ENCODE peak calls at places on chromosomes 13 and 19, in seven cellular contexts. C, P, D, F, B, E and X are unnamed samples. For H3K4me1 and H3K27me3, the result is how much of the 10 kb centered on the place peaks cover.

GRCh38 chr19:6800991-6801396 is 28.5 kb downstream of the VAV1 start:
- DNase-seq in C (no peak), P (peak), D (peak), F (no peak), B (no peak), E (no peak), X (no peak)

GRCh38 chr13:26950968-26951367 is 190.4 kb upstream of the GPR12 start:
- DNase-seq in C (no peak), P (no peak), D (no peak), F (no peak), B (no peak), E (no peak), X (no peak)

GRCh38 chr19:28544451-28545261 is 668.3 kb downstream of the UQCRFS1 start:
- DNase-seq in C (no peak), P (no peak), D (no peak), F (no peak), B (no peak), E (no peak), X (no peak)

GRCh38 chr19:58434217-58434616 is 5.7 kb downstream of the ZNF132 start:
- DNase-seq in C (no peak), P (no peak), D (no peak), F (no peak), B (no peak), E (peak), X (no peak)

GRCh38 chr13:108402850-108403249 is 133.3 kb downstream of the TNFSF13B start:
- DNase-seq in C (no peak), P (no peak), D (no peak), F (no peak), B (peak), E (peak), X (no peak)

GRCh38 chr13:43942301-43942700 is 62.6 kb downstream of the LACC1 start:
- DNase-seq in C (no peak), P (no peak), D (no peak), F (no peak), B (no peak), E (no peak), X (no peak)

GRCh38 chr19:5356918-5357317 is 16.3 kb upstream of the PTPRS start:
- DNase-seq in C (no peak), P (no peak), D (no peak), F (no peak), B (no peak), E (no peak), X (no peak)

GRCh38 chr13:37531054-37531453 is 67.5 kb downstream of the POSTN start:
- DNase-seq in C (no peak), P (no peak), D (no peak), F (no peak), B (no peak), E (no peak), X (no peak)

GRCh38 chr19:16698914-16699313 is 20.7 kb upstream of the NWD1 start:
- DNase-seq in C (no peak), P (no peak), D (no peak), F (no peak), B (no peak), E (no peak), X (no peak)

GRCh38 chr19:54162241-54162805 is 2.8 kb upstream of the LENG1 start:
- DNase-seq in C (peak), P (peak), D (peak), F (no peak), B (peak), E (peak), X (peak)

GRCh38 chr19:10107817-10108367 is 1.7 kb downstream of the PPAN start:
- DNase-seq in C (no peak), P (no peak), D (no peak), F (no peak), B (no peak), E (no peak), X (no peak)
- H3K4me1 ChIP-seq in C (under half), P (under half), D (under half), F (under half), B (under half), E (under half), X (under half)

GRCh38 chr13:46551410-46552301 is 1.3 kb upstream of the LRCH1 start:
- DNase-seq in C (peak), P (peak), D (peak), F (peak), B (peak), E (peak), X (peak)
- H3K4me2 ChIP-seq in C (peak), P (peak), D (peak), F (no peak), B (peak), E (peak), X (peak)

GRCh38 chr19:41457241-41457640 is 14.3 kb downstream of the ERICH4 start:
- DNase-seq in C (no peak), P (peak), D (no peak), F (no peak), B (no peak), E (no peak), X (no peak)
- H3K27me3 ChIP-seq in C (under half), P (under half), D (under half), F (under half), B (under half), E (under half), X (under half)

DNA sequence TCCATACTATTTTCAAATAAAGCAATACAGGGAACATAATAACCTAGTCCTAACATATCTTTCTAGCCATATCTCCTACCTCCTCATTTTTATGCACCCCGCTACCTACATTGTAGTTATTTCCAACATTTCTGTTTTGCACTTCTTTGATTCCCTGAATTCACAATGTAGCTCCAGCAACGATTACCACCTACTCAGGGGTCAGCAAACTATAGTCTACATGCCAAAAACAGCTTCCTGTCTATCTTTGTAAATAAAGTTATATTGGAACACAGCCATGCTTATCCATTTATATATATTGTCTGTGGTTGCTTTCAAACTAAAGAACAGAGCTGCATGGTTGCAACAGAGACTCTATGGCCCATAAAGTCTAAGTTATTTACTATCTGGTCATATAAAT is 16.7 kb downstream of the MYCBP2 start:
- DNase-seq in C (no peak), P (peak), D (no peak), F (no peak), B (no peak), E (no peak), X (no peak)
- H3K4me1 ChIP-seq in C (under half), P (under half), D (under half), F (under half), B (under half), E (half or more), X (under half)

GRCh38 chr19:18109731-18110671 is 12.4 kb downstream of the MAST3 start:
- DNase-seq in C (peak), P (no peak), D (peak), F (no peak), B (peak), E (peak), X (peak)

GRCh38 chr19:18109363-18109730 is 11.8 kb downstream of the MAST3 start:
- DNase-seq in C (peak), P (no peak), D (no peak), F (no peak), B (no peak), E (no peak), X (no peak)

GRCh38 chr19:18107235-18108083 is 9.9 kb downstream of the MAST3 start:
- DNase-seq in C (no peak), P (no peak), D (no peak), F (no peak), B (no peak), E (no peak), X (no peak)

GRCh38 chr19:18110833-18111232 is 13.3 kb downstream of the MAST3 start:
- DNase-seq in C (no peak), P (no peak), D (no peak), F (no peak), B (no peak), E (no peak), X (no peak)

DNA sequence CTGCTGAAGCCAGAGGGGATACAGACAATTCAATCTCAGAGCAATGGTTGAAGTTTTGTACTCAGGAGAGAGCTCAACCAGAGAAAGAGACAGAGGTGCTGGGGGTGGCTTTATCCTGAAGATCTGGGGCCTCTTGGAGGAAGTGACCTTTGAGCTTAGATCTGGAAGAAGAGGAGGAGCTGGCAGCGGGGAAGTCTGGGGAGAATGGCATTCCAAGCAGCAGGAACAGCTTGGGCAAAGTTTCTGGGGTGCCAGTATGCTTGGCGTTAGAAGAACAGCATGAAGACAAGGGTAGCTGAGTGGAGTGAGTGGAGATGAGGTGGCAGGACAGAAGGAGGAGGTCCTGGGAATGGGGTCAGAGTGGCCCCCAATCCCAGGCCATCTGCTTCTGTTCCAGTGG is 11.3 kb downstream of the MAST3 start:
- DNase-seq in C (peak), P (no peak), D (no peak), F (no peak), B (no peak), E (no peak), X (no peak)
- H3K4me2 ChIP-seq in C (peak), P (no peak), D (no peak), F (peak), B (peak), E (peak), X (no peak)

DNA sequence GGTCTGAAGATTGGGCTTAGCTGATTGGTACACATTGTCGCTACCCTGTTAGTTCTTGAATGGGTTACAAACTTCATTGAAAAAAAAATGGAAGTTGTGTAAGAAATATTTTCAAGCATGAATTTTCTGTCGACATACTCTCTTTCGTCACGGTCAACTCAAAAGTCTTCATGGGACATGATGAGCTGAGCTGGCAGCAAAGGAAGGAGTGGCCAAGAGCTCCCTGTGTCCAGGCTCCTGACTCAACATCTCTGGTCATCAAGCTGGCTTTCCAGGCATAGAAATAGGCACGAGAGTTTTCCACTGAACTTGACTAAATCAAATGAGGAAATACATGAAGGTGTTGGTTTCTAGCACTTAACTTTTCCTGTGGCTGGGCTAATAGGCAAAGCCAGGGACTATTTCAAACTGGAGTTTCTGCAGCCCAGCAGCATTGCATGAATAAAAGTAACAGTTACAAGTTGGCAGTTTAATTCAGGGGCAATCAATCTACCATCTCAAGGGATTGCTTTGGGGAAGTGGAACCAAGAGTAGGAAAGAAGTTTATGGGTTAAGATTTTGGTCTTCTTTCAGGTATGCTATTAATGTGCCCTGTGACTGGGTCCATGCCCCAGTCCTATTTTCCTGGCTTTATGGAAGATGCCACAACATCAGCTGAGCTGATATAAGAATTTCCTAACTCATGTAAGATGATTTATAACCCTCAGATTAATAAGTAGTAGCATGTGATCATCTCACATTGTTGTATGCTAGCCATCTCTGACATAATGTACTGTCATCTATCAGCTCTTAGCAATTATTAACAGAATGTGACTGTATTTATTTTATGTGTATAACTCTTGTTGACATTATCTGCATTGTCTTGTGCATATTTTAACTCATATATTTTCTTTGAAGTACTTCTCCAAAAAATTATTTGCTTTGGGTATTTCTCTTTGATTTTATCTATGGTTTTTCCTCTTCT is 385.8 kb downstream of the DLEU7 start:
- DNase-seq in C (no peak), P (no peak), D (no peak), F (no peak), B (no peak), E (no peak), X (no peak)
- H3K27me3 ChIP-seq in C (under half), P (under half), D (under half), F (under half), B (under half), E (under half), X (under half)

DNA sequence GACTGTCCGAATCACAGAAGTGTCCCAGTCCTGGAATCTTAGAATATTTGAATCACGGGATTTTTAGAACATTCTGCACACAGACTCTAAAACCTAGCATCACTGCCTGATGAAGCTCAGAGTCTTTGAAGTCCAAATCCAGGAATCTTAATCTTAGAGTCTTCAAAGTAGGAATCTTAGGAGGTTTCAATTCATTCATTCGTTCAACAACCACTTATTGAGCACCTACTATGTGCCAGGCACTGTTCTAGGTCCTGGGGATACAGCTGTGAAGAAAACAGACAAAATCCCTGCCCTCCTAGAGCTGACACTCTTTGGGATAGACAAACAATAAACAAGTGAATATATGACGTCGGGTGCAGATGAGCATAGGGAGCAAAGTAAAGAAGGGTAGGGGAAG is 1.7 kb downstream of the RTN2 start:
- DNase-seq in C (no peak), P (no peak), D (no peak), F (no peak), B (no peak), E (no peak), X (no peak)
- H3K4me1 ChIP-seq in C (under half), P (under half), D (under half), F (under half), B (under half), E (under half), X (under half)

DNA sequence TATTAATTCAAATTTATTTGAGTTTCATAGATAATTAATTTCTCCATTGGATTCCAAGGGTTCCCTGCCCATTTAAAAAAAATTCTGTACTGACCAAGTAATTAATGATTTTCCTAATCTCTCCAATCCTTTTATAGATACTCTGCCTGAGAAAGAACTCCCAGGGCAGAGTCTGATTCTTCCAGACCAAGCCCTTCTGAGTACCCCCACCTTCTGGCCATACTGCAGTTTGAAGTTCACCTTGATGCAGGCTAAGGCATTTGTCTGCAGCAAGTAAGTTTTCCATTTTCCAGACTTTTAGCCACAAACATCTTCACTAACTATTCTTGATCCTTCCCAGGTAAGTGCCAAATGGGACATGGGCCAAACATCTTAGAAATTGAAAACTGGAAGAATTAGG is 195.9 kb downstream of the LHFPL6 start:
- DNase-seq in C (no peak), P (no peak), D (no peak), F (no peak), B (no peak), E (no peak), X (no peak)
- H3K4me2 ChIP-seq in C (no peak), P (no peak), D (no peak), F (no peak), B (no peak), E (no peak), X (no peak)

GRCh38 chr19:41707871-41708371 is 505 bp upstream of the CEACAM5 start:
- DNase-seq in C (no peak), P (no peak), D (no peak), F (no peak), B (no peak), E (no peak), X (no peak)

GRCh38 chr19:41707502-41707812 is 969 bp upstream of the CEACAM5 start:
- DNase-seq in C (no peak), P (no peak), D (no peak), F (no peak), B (no peak), E (peak), X (no peak)

GRCh38 chr19:41708481-41708880 is at the start of gene CEACAM5:
- DNase-seq in C (no peak), P (no peak), D (no peak), F (no peak), B (no peak), E (no peak), X (no peak)

GRCh38 chr19:41705393-41706174 is 2.8 kb upstream of the CEACAM5 start:
- DNase-seq in C (peak), P (peak), D (peak), F (peak), B (peak), E (peak), X (peak)

GRCh38 chr19:41706741-41707501 is 1.5 kb upstream of the CEACAM5 start:
- DNase-seq in C (peak), P (peak), D (peak), F (peak), B (peak), E (peak), X (peak)
- H3K27me3 ChIP-seq in C (under half), P (under half), D (under half), F (under half), B (under half), E (under half), X (under half)

GRCh38 chr13:33280550-33280905 is 5.0 kb downstream of the STARD13 start:
- DNase-seq in C (no peak), P (no peak), D (no peak), F (no peak), B (no peak), E (no peak), X (no peak)

GRCh38 chr13:33280923-33281322 is 4.6 kb downstream of the STARD13 start:
- DNase-seq in C (no peak), P (no peak), D (no peak), F (no peak), B (no peak), E (no peak), X (no peak)

GRCh38 chr13:33284016-33284415 is 1.5 kb downstream of the STARD13 start:
- DNase-seq in C (no peak), P (peak), D (no peak), F (no peak), B (no peak), E (no peak), X (no peak)

GRCh38 chr13:33283195-33283910 is 2.2 kb downstream of the STARD13 start:
- DNase-seq in C (no peak), P (peak), D (no peak), F (no peak), B (no peak), E (no peak), X (no peak)

GRCh38 chr13:33281951-33282595 is 3.5 kb downstream of the STARD13 start:
- DNase-seq in C (no peak), P (peak), D (no peak), F (no peak), B (no peak), E (no peak), X (no peak)
- H3K4me1 ChIP-seq in C (under half), P (half or more), D (under half), F (under half), B (under half), E (under half), X (under half)